ENCODE peak calls at places on chromosome 10, in four cellular contexts. O, S, D and X are unnamed samples.

GRCh38 chr10:110498087-110498981 is 627 bp downstream of the DUSP5 start:
- DNase-seq in O (peak), S (no peak), D (peak), X (peak)

GRCh38 chr10:129968937-129969527 is 5.0 kb upstream of the EBF3 start:
- DNase-seq in O (peak), S (peak), D (no peak), X (peak)

GRCh38 chr10:55629792-55630490 is 731.1 kb downstream of the ZWINT start:
- DNase-seq in O (peak), S (peak), D (no peak), X (peak)

GRCh38 chr10:129491123-129491734 is 24.2 kb downstream of the MGMT start:
- DNase-seq in O (no peak), S (no peak), D (no peak), X (no peak)

GRCh38 chr10:17073720-17074547 is 55.7 kb downstream of the CUBN start:
- DNase-seq in O (no peak), S (no peak), D (no peak), X (no peak)

GRCh38 chr10:45470098-45471012 is 96.3 kb downstream of the ALOX5 start:
- DNase-seq in O (peak), S (peak), D (peak), X (no peak)

GRCh38 chr10:101007915-101008822 is 8.6 kb downstream of the LZTS2 start:
- DNase-seq in O (no peak), S (no peak), D (no peak), X (no peak)

GRCh38 chr10:116589911-116590310 is 848 bp upstream of the PNLIPRP1 start:
- DNase-seq in O (no peak), S (no peak), D (no peak), X (no peak)

GRCh38 chr10:70887804-70888800 is at the start of gene PCBD1:
- DNase-seq in O (peak), S (peak), D (peak), X (peak)

GRCh38 chr10:34137955-34138354 is 677.1 kb downstream of the PARD3 start:
- DNase-seq in O (no peak), S (no peak), D (no peak), X (peak)

GRCh38 chr10:123580426-123580825 is 85.7 kb upstream of the GPR26 start:
- DNase-seq in O (no peak), S (no peak), D (no peak), X (no peak)

GRCh38 chr10:113612154-113612553 is 51.7 kb downstream of the NRAP start:
- DNase-seq in O (no peak), S (no peak), D (no peak), X (no peak)

GRCh38 chr10:43942096-43942885 is 293.6 kb upstream of the ZNF32 start:
- DNase-seq in O (no peak), S (no peak), D (no peak), X (no peak)

GRCh38 chr10:69845574-69846251 is 44.0 kb downstream of the COL13A1 start:
- DNase-seq in O (no peak), S (no peak), D (no peak), X (no peak)

GRCh38 chr10:124384142-124384541 is 34.6 kb downstream of the OAT start:
- DNase-seq in O (no peak), S (no peak), D (no peak), X (no peak)

GRCh38 chr10:42734537-42734936 is 48.1 kb upstream of the BMS1 start:
- DNase-seq in O (no peak), S (no peak), D (no peak), X (no peak)

GRCh38 chr10:47256753-47257336 is 43.2 kb upstream of the GDF10 start:
- DNase-seq in O (no peak), S (no peak), D (no peak), X (peak)

GRCh38 chr10:52653221-52653501 is 119.4 kb downstream of the MBL2 start:
- DNase-seq in O (no peak), S (no peak), D (no peak), X (no peak)

GRCh38 chr10:31036209-31036608 is 4.5 kb upstream of the ZNF438 start:
- DNase-seq in O (peak), S (no peak), D (no peak), X (no peak)

GRCh38 chr10:127649642-127650041 is 87.3 kb upstream of the FOXI2 start:
- DNase-seq in O (peak), S (peak), D (no peak), X (peak)

GRCh38 chr10:5551531-5552375 is 27.0 kb downstream of the CALML3 start:
- DNase-seq in O (peak), S (no peak), D (peak), X (no peak)

GRCh38 chr10:115432188-115432819 is 339.1 kb downstream of the ATRNL1 start:
- DNase-seq in O (no peak), S (peak), D (no peak), X (peak)

GRCh38 chr10:115355162-115355760 is 262.1 kb downstream of the ATRNL1 start:
- DNase-seq in O (peak), S (peak), D (peak), X (peak)

GRCh38 chr10:95284807-95285206 is 6.0 kb downstream of the PDLIM1 start:
- DNase-seq in O (no peak), S (no peak), D (no peak), X (no peak)

GRCh38 chr10:102645388-102645740 is 1.1 kb downstream of the TRIM8 start:
- DNase-seq in O (no peak), S (peak), D (no peak), X (peak)

GRCh38 chr10:110918633-110919348 is at the start of gene BBIP1:
- DNase-seq in O (no peak), S (peak), D (no peak), X (peak)

GRCh38 chr10:86344714-86345161 is 21.9 kb downstream of the GRID1 start:
- DNase-seq in O (peak), S (no peak), D (no peak), X (no peak)

GRCh38 chr10:131885391-131886165 is 15.2 kb upstream of the PPP2R2D start:
- DNase-seq in O (peak), S (peak), D (peak), X (peak)

GRCh38 chr10:104040862-104041789 is 44.6 kb downstream of the COL17A1 start:
- DNase-seq in O (no peak), S (no peak), D (no peak), X (no peak)

GRCh38 chr10:16957038-16957437 is 139.8 kb upstream of the RSU1 start:
- DNase-seq in O (no peak), S (no peak), D (no peak), X (no peak)

GRCh38 chr10:80522756-80523363 is 14.8 kb upstream of the SH2D4B start:
- DNase-seq in O (no peak), S (no peak), D (no peak), X (no peak)

GRCh38 chr10:128922172-128922571 is 544.9 kb upstream of the MGMT start:
- DNase-seq in O (no peak), S (no peak), D (no peak), X (no peak)

GRCh38 chr10:102009801-102010425 is 46.1 kb downstream of the ARMH3 start:
- DNase-seq in O (peak), S (peak), D (no peak), X (peak)

GRCh38 chr10:23171232-23171876 is 20.8 kb upstream of the PTF1A start:
- DNase-seq in O (peak), S (no peak), D (peak), X (peak)

GRCh38 chr10:6068422-6068821 is 6.3 kb upstream of the IL2RA start:
- DNase-seq in O (no peak), S (no peak), D (no peak), X (no peak)

GRCh38 chr10:28985137-28985885 is 303.6 kb upstream of the LYZL1 start:
- DNase-seq in O (no peak), S (no peak), D (no peak), X (no peak)
- TF ChIP-seq HMGXB4 in O (no peak), S (no peak), D (no peak), X (no peak)

DNA sequence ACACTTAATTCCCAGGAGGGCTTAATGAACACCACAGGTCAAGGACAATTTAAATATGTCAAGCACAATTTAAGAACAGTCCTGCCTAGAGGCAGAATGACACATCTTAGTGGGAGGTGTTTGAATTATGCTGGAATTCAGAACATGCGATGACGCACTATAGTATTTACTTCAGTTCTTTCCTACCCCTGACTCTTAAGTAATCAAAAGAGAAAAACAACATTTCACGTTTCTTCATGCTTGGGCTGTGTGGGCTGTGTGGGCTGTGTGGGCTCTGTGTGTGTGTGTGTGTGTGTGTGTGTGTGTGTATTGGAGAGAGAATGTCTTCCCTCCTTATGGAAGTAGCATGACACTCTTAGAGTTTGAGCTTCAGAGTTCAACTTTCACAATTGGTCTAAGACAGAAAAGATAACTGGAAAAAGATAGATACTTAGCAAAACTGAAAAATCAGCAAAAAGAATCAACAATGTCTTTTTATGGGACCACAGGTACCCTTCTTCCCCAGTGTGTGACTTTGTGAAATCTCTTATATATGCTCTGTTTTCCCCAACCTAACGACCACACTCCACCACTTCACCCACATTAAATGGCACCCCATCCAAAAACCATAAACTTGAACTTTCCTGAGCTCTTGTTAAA is 33.7 kb upstream of the CABCOCO1 start:
- DNase-seq in O (no peak), S (peak), D (no peak), X (peak)
- TF ChIP-seq HMGXB4 in O (no peak), S (no peak), D (no peak), X (no peak)

GRCh38 chr10:50456711-50457110 is 167.0 kb downstream of the SGMS1 start:
- DNase-seq in O (no peak), S (no peak), D (no peak), X (no peak)
- TF ChIP-seq HMGXB4 in O (no peak), S (no peak), D (no peak), X (no peak)

GRCh38 chr10:36393800-36394199 is 731.6 kb upstream of the ANKRD30A start:
- DNase-seq in O (no peak), S (no peak), D (no peak), X (peak)

GRCh38 chr10:36388162-36388561 is 737.2 kb upstream of the ANKRD30A start:
- DNase-seq in O (no peak), S (no peak), D (no peak), X (no peak)

GRCh38 chr10:36385693-36386092 is 739.7 kb upstream of the ANKRD30A start:
- DNase-seq in O (no peak), S (no peak), D (no peak), X (no peak)

GRCh38 chr10:36391405-36391804 is 734.0 kb upstream of the ANKRD30A start:
- DNase-seq in O (no peak), S (no peak), D (no peak), X (no peak)
- TF ChIP-seq HMGXB4 in O (no peak), S (no peak), D (no peak), X (no peak)

DNA sequence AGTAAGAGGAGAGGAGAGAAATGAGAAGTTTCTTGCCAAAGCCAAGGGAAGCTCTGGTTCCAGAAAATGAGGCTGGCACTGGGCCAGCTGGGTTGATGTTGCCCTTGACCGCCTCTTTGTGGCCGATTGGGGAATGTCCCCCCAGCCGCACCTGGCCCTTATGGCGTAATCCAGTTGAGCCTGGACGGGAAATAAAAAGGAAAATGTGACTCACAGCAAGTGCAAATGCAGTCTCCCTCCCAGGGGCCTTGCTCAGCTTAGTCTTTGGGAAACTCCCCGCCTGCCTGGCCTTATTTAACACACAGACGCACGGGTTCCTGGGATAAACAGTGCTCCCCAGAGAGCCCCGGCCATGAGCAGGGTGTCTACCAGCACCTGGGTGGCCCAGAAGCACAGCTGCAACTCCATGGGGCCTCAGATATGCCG is 174.8 kb downstream of the KIAA1217 start:
- DNase-seq in O (peak), S (peak), D (peak), X (peak)
- TF ChIP-seq HMGXB4 in O (no peak), S (no peak), D (no peak), X (no peak)

GRCh38 chr10:79149662-79150443 is 81.1 kb downstream of the ZMIZ1 start:
- DNase-seq in O (peak), S (no peak), D (peak), X (peak)
- TF ChIP-seq HMGXB4 in O (no peak), S (no peak), D (no peak), X (no peak)

GRCh38 chr10:119299531-119299930 is 92.2 kb downstream of the GRK5 start:
- DNase-seq in O (no peak), S (no peak), D (no peak), X (peak)
- TF ChIP-seq HMGXB4 in O (no peak), S (no peak), D (no peak), X (no peak)

DNA sequence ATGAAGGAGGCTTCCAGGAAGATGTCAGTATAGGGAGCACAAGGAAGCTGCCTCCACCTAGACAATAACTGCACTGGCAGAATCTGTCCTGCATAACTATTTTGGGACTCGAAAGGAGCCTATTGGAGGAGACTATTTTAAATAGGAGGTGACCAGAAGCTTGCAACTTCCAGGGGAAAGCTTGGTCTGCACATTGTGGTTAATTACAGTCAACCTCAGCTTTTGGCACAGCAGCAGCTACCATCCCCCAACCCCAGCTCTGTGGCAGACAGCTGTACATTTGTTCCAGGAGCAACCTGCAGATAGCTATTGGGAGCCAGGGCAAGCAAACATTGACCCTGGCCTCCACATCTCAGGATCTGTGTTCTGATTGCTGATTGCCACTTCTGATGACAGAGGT is 46.3 kb upstream of the NANOS1 start:
- DNase-seq in O (no peak), S (peak), D (no peak), X (no peak)
- TF ChIP-seq HMGXB4 in O (no peak), S (no peak), D (no peak), X (no peak)

GRCh38 chr10:132927824-132928223 is 14.5 kb downstream of the CFAP46 start:
- DNase-seq in O (no peak), S (no peak), D (no peak), X (no peak)

GRCh38 chr10:132928261-132928660 is 14.1 kb downstream of the CFAP46 start:
- DNase-seq in O (no peak), S (no peak), D (no peak), X (no peak)

GRCh38 chr10:132932461-132933307 is 9.7 kb downstream of the CFAP46 start:
- DNase-seq in O (no peak), S (no peak), D (no peak), X (no peak)

GRCh38 chr10:132931258-132931657 is 11.1 kb downstream of the CFAP46 start:
- DNase-seq in O (no peak), S (no peak), D (no peak), X (no peak)

GRCh38 chr10:132929953-132930640 is 12.3 kb downstream of the CFAP46 start:
- DNase-seq in O (no peak), S (no peak), D (no peak), X (no peak)
- TF ChIP-seq HMGXB4 in O (no peak), S (no peak), D (no peak), X (no peak)

DNA sequence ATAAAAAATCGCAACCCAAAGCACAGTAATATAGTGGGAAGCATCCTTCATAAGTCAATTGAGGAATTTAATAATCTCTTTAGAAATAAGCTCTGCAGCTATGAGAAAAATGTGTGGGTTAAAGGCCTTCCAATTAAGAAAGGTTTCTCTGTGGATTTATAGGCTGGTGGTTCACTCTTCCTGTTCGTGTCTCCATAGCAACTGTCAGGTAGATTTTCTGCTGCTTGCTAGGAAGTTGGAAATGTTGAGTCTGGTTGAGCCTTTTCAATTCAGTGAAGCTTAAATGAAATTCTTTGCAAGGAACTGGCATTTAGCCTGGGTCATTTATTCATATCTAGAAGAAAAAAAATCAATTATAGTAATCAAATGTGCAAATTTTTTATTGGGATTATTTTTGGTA is 652.8 kb upstream of the CELF2 start:
- DNase-seq in O (no peak), S (no peak), D (no peak), X (no peak)
- TF ChIP-seq HMGXB4 in O (no peak), S (no peak), D (no peak), X (no peak)